ENCODE peak calls at places on chromosomes 1 and 21, in nine cellular contexts. One of them, this sample, is unnamed.

GRCh38 chr1:14259191-14259757 is 339.2 kb upstream of the KAZN start:
- DNase-seq in breast epithelium: peak; percentile 66
- DNase-seq in mesenchymal stem cell: no peak
- DNase-seq in astrocyte: no peak
- DNase-seq in body of pancreas: peak; percentile 60
- DNase-seq in PC-3: no peak
- DNase-seq in heart right ventricle: peak; percentile 77
- DNase-seq in heart left ventricle: peak; percentile 77
- DNase-seq in left ventricle myocardium inferior: peak; percentile 86
- DNase-seq in this sample: peak; percentile 70

GRCh38 chr1:226475112-226475511 is 67.2 kb upstream of the PARP1 start:
- DNase-seq in heart left ventricle: no peak
- DNase-seq in astrocyte: no peak
- DNase-seq in breast epithelium: no peak
- DNase-seq in heart right ventricle: no peak
- DNase-seq in body of pancreas: no peak
- DNase-seq in mesenchymal stem cell: no peak
- DNase-seq in PC-3: no peak
- DNase-seq in left ventricle myocardium inferior: no peak
- DNase-seq in this sample: no peak

GRCh38 chr1:41345434-41346075 is 15.7 kb upstream of the FOXO6 start:
- DNase-seq in heart left ventricle: no peak
- DNase-seq in PC-3: no peak
- DNase-seq in heart right ventricle: no peak
- DNase-seq in body of pancreas: no peak
- DNase-seq in astrocyte: no peak
- DNase-seq in left ventricle myocardium inferior: no peak
- DNase-seq in breast epithelium: no peak
- DNase-seq in mesenchymal stem cell: no peak
- DNase-seq in this sample: no peak

GRCh38 chr1:214582289-214582891 is 20.6 kb upstream of the CENPF start:
- DNase-seq in astrocyte: no peak
- DNase-seq in PC-3: no peak
- DNase-seq in breast epithelium: no peak
- DNase-seq in heart right ventricle: no peak
- DNase-seq in body of pancreas: no peak
- DNase-seq in heart left ventricle: no peak
- DNase-seq in mesenchymal stem cell: no peak
- DNase-seq in left ventricle myocardium inferior: no peak
- DNase-seq in this sample: no peak

GRCh38 chr1:224884428-224884827 is 45.0 kb upstream of the DNAH14 start:
- DNase-seq in astrocyte: peak; percentile 49
- DNase-seq in heart right ventricle: no peak
- DNase-seq in breast epithelium: no peak
- DNase-seq in PC-3: peak; percentile 18
- DNase-seq in body of pancreas: no peak
- DNase-seq in mesenchymal stem cell: peak; percentile 60
- DNase-seq in heart left ventricle: no peak
- DNase-seq in left ventricle myocardium inferior: no peak
- DNase-seq in this sample: peak; percentile 67

GRCh38 chr1:53145942-53146708 is 3.7 kb upstream of the SLC1A7 start:
- DNase-seq in PC-3: peak; percentile 99
- DNase-seq in astrocyte: peak; percentile 99
- DNase-seq in left ventricle myocardium inferior: peak; percentile 28
- DNase-seq in heart left ventricle: peak; percentile 81
- DNase-seq in mesenchymal stem cell: peak; percentile 100
- DNase-seq in body of pancreas: peak; percentile 90
- DNase-seq in heart right ventricle: peak; percentile 30
- DNase-seq in breast epithelium: no peak
- DNase-seq in this sample: peak; percentile 40

GRCh38 chr21:17386498-17386897 is 126.3 kb upstream of the CXADR start:
- DNase-seq in heart right ventricle: no peak
- DNase-seq in PC-3: no peak
- DNase-seq in body of pancreas: no peak
- DNase-seq in heart left ventricle: no peak
- DNase-seq in left ventricle myocardium inferior: no peak
- DNase-seq in mesenchymal stem cell: no peak
- DNase-seq in breast epithelium: no peak
- DNase-seq in astrocyte: no peak
- DNase-seq in this sample: no peak

GRCh38 chr1:201506573-201507567 is at the start of gene CSRP1:
- DNase-seq in left ventricle myocardium inferior: peak; percentile 89
- DNase-seq in mesenchymal stem cell: peak; percentile 77
- DNase-seq in heart left ventricle: peak; percentile 96
- DNase-seq in PC-3: peak; percentile 74
- DNase-seq in breast epithelium: peak; percentile 88
- DNase-seq in astrocyte: peak; percentile 83
- DNase-seq in body of pancreas: peak; percentile 94
- DNase-seq in heart right ventricle: peak; percentile 92
- DNase-seq in this sample: peak; percentile 89

GRCh38 chr1:42922687-42923366 is 35.8 kb downstream of the SLC2A1 start:
- DNase-seq in mesenchymal stem cell: peak; percentile 79
- DNase-seq in heart right ventricle: no peak
- DNase-seq in body of pancreas: peak; percentile 53
- DNase-seq in astrocyte: peak; percentile 60
- DNase-seq in PC-3: peak; percentile 88
- DNase-seq in heart left ventricle: no peak
- DNase-seq in breast epithelium: no peak
- DNase-seq in left ventricle myocardium inferior: no peak
- DNase-seq in this sample: peak; percentile 69

GRCh38 chr1:160084771-160085321 is 3.5 kb downstream of the KCNJ9 start:
- DNase-seq in body of pancreas: no peak
- DNase-seq in heart right ventricle: no peak
- DNase-seq in breast epithelium: no peak
- DNase-seq in astrocyte: no peak
- DNase-seq in mesenchymal stem cell: no peak
- DNase-seq in heart left ventricle: no peak
- DNase-seq in left ventricle myocardium inferior: no peak
- DNase-seq in PC-3: no peak
- DNase-seq in this sample: no peak
- H3K27ac ChIP-seq in body of pancreas: no peak overlapping the region
- H3K27ac ChIP-seq in heart right ventricle: no peak overlapping the region
- H3K27ac ChIP-seq in breast epithelium: no peak overlapping the region
- H3K27ac ChIP-seq in astrocyte: no peak overlapping the region
- H3K27ac ChIP-seq in mesenchymal stem cell: no peak overlapping the region
- H3K27ac ChIP-seq in heart left ventricle: no peak overlapping the region
- H3K27ac ChIP-seq in left ventricle myocardium inferior: no peak overlapping the region
- H3K27ac ChIP-seq in PC-3: no peak overlapping the region
- H3K27ac ChIP-seq in this sample: no peak overlapping the region

GRCh38 chr1:228405979-228406265 is 713 bp downstream of the TRIM11 start:
- DNase-seq in breast epithelium: no peak
- DNase-seq in mesenchymal stem cell: no peak
- DNase-seq in PC-3: no peak
- DNase-seq in left ventricle myocardium inferior: no peak
- DNase-seq in heart left ventricle: no peak
- DNase-seq in body of pancreas: no peak
- DNase-seq in heart right ventricle: no peak
- DNase-seq in astrocyte: peak; percentile 27
- DNase-seq in this sample: no peak
- H3K4me1 ChIP-seq in breast epithelium: peaks cover 9% of the 10 kb centered on the region
- H3K4me1 ChIP-seq in mesenchymal stem cell: peaks cover 40% of the 10 kb centered on the region
- H3K4me1 ChIP-seq in PC-3: peaks cover 28% of the 10 kb centered on the region
- H3K4me1 ChIP-seq in left ventricle myocardium inferior: peaks cover 49% of the 10 kb centered on the region
- H3K4me1 ChIP-seq in heart left ventricle: peaks cover 48% of the 10 kb centered on the region
- H3K4me1 ChIP-seq in body of pancreas: peaks cover 37% of the 10 kb centered on the region
- H3K4me1 ChIP-seq in heart right ventricle: peaks cover 44% of the 10 kb centered on the region
- H3K4me1 ChIP-seq in astrocyte: peaks cover 24% of the 10 kb centered on the region
- H3K4me1 ChIP-seq in this sample: peaks cover 15% of the 10 kb centered on the region

GRCh38 chr21:24861471-24861870 is 745.8 kb downstream of the MRPL39 start:
- DNase-seq in heart right ventricle: no peak
- DNase-seq in astrocyte: no peak
- DNase-seq in body of pancreas: no peak
- DNase-seq in left ventricle myocardium inferior: no peak
- DNase-seq in heart left ventricle: no peak
- DNase-seq in PC-3: peak; percentile 27
- DNase-seq in mesenchymal stem cell: no peak
- DNase-seq in breast epithelium: no peak
- DNase-seq in this sample: no peak

GRCh38 chr21:24852610-24853195 is 754.6 kb downstream of the MRPL39 start:
- DNase-seq in PC-3: peak; percentile 53
- DNase-seq in left ventricle myocardium inferior: no peak
- DNase-seq in astrocyte: no peak
- DNase-seq in heart right ventricle: no peak
- DNase-seq in heart left ventricle: no peak
- DNase-seq in breast epithelium: no peak
- DNase-seq in body of pancreas: no peak
- DNase-seq in mesenchymal stem cell: no peak
- DNase-seq in this sample: no peak

GRCh38 chr21:24856326-24856725 is 751.0 kb downstream of the MRPL39 start:
- DNase-seq in astrocyte: no peak
- DNase-seq in breast epithelium: no peak
- DNase-seq in body of pancreas: no peak
- DNase-seq in heart right ventricle: no peak
- DNase-seq in mesenchymal stem cell: no peak
- DNase-seq in heart left ventricle: no peak
- DNase-seq in PC-3: no peak
- DNase-seq in left ventricle myocardium inferior: no peak
- DNase-seq in this sample: no peak
- H3K36me3 ChIP-seq in astrocyte: no peaks in the 10 kb centered on the region
- H3K36me3 ChIP-seq in breast epithelium: no peaks in the 10 kb centered on the region
- H3K36me3 ChIP-seq in body of pancreas: no peaks in the 10 kb centered on the region
- H3K36me3 ChIP-seq in heart right ventricle: no peaks in the 10 kb centered on the region
- H3K36me3 ChIP-seq in mesenchymal stem cell: no peaks in the 10 kb centered on the region
- H3K36me3 ChIP-seq in heart left ventricle: no peaks in the 10 kb centered on the region
- H3K36me3 ChIP-seq in PC-3: no peaks in the 10 kb centered on the region
- H3K36me3 ChIP-seq in left ventricle myocardium inferior: no peaks in the 10 kb centered on the region
- H3K36me3 ChIP-seq in this sample: no peaks in the 10 kb centered on the region

DNA sequence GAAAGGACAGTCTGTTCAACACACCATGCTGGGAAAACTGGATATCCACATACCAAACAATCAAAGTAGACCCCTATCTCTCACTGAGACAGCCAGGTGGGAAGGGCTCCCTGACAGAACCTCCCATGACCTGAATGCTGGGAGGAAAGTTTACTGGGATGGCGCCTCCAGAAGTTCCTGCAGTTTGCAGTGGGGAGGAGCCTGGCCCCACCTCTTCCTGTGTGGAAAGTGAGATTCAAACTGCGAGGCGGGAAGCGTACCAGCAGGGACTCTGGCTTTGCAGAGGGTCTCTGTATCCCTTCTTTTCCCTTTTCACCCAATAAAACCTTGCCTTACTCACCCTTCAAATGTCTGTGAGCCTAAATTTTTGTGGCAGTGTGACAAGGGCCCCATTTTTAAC is 190.7 kb downstream of the HHIPL2 start:
- DNase-seq in PC-3: no peak
- DNase-seq in heart left ventricle: no peak
- DNase-seq in heart right ventricle: no peak
- DNase-seq in astrocyte: no peak
- DNase-seq in mesenchymal stem cell: no peak
- DNase-seq in breast epithelium: no peak
- DNase-seq in left ventricle myocardium inferior: no peak
- DNase-seq in body of pancreas: no peak
- DNase-seq in this sample: no peak
- H3K27ac ChIP-seq in PC-3: no peak overlapping the region
- H3K27ac ChIP-seq in heart left ventricle: no peak overlapping the region
- H3K27ac ChIP-seq in heart right ventricle: no peak overlapping the region
- H3K27ac ChIP-seq in astrocyte: no peak overlapping the region
- H3K27ac ChIP-seq in mesenchymal stem cell: no peak overlapping the region
- H3K27ac ChIP-seq in breast epithelium: no peak overlapping the region
- H3K27ac ChIP-seq in left ventricle myocardium inferior: no peak overlapping the region
- H3K27ac ChIP-seq in body of pancreas: no peak overlapping the region
- H3K27ac ChIP-seq in this sample: no peak overlapping the region